ENCODE peak calls at places on chromosomes 3 and 15, in four cellular contexts. C is HFF-Myc, G is NCI-H69, V is EH. R is an unnamed sample.

GRCh38 chr3:175956964-175957363 is 1097.8 kb downstream of the NAALADL2 start:
- DNase-seq in G (peak; percentile 27), C (no peak), V (peak; percentile 45), R (no peak)

GRCh38 chr3:197714251-197714650 is 22.5 kb downstream of the RUBCN start:
- DNase-seq in C (no peak), V (no peak), G (no peak), R (no peak)

GRCh38 chr15:74808073-74808839 is 4.4 kb upstream of the LMAN1L start:
- DNase-seq in G (no peak), V (peak; percentile 45), C (no peak), R (no peak)

GRCh38 chr3:118782755-118783202 is 251.9 kb downstream of the IGSF11 start:
- DNase-seq in V (no peak), C (no peak), G (no peak), R (peak; percentile 10)

GRCh38 chr3:133742351-133743091 is 3.7 kb upstream of the TF start:
- DNase-seq in G (peak; percentile 57), V (peak; percentile 31), C (no peak), R (no peak)

GRCh38 chr3:155745795-155746550 is 1.1 kb upstream of the PLCH1 start:
- DNase-seq in C (no peak), V (no peak), G (peak; percentile 86), R (no peak)

GRCh38 chr3:179640469-179640868 is 12.4 kb upstream of the USP13 start:
- DNase-seq in G (no peak), C (no peak), V (no peak), R (no peak)

GRCh38 chr3:125633767-125634166 is 38.5 kb upstream of the OSBPL11 start:
- DNase-seq in V (no peak), C (no peak), G (no peak), R (no peak)

GRCh38 chr15:36793205-36793604 is 213.8 kb downstream of the CDIN1 start:
- DNase-seq in V (no peak), C (no peak), G (no peak), R (no peak)

GRCh38 chr3:63349583-63350177 is 71.6 kb downstream of the SYNPR start:
- DNase-seq in G (peak; percentile 77), V (peak; percentile 72), C (peak; percentile 35), R (peak; percentile 16)

GRCh38 chr3:40843851-40844548 is 319.2 kb downstream of the ZNF621 start:
- DNase-seq in V (peak; percentile 31), G (no peak), C (no peak), R (no peak)

GRCh38 chr3:139353920-139354556 is 10.2 kb downstream of the MRPS22 start:
- DNase-seq in V (peak; percentile 70), C (peak; percentile 47), G (peak; percentile 45), R (no peak)

GRCh38 chr15:38073278-38073930 is 139.0 kb downstream of the TMCO5A start:
- DNase-seq in G (no peak), V (peak; percentile 29), C (no peak), R (no peak)

GRCh38 chr3:124221286-124221821 is 229.4 kb upstream of the ROPN1 start:
- DNase-seq in V (peak; percentile 60), G (peak; percentile 69), C (no peak), R (no peak)